ENCODE peak calls at places on chromosomes 2 and 18, in six cellular contexts. One of them, this sample, is unnamed.

GRCh38 chr2:98749053-98749450 is 18.1 kb upstream of the MGAT4A start:
- DNase-seq in GM12865: peak
- DNase-seq in dorsolateral prefrontal cortex: no peak
- DNase-seq in endodermal cell: no peak
- DNase-seq in body of pancreas: peak
- DNase-seq in HCT116: no peak
- DNase-seq in this sample: no peak

GRCh38 chr2:3654031-3654430 is 4.0 kb upstream of the ALLC start:
- DNase-seq in HCT116: no peak
- DNase-seq in GM12865: no peak
- DNase-seq in endodermal cell: no peak
- DNase-seq in dorsolateral prefrontal cortex: no peak
- DNase-seq in body of pancreas: no peak
- DNase-seq in this sample: no peak

GRCh38 chr18:35624140-35624539 is 42.6 kb downstream of the GALNT1 start:
- DNase-seq in GM12865: peak
- DNase-seq in endodermal cell: no peak
- DNase-seq in body of pancreas: no peak
- DNase-seq in dorsolateral prefrontal cortex: no peak
- DNase-seq in HCT116: no peak
- DNase-seq in this sample: no peak

GRCh38 chr2:238850096-238850495 is 2.2 kb downstream of the TWIST2 start:
- DNase-seq in body of pancreas: no peak
- DNase-seq in dorsolateral prefrontal cortex: no peak
- DNase-seq in endodermal cell: no peak
- DNase-seq in HCT116: no peak
- DNase-seq in GM12865: no peak
- DNase-seq in this sample: no peak

GRCh38 chr2:201798252-201798918 is 8.0 kb upstream of the CDK15 start:
- DNase-seq in HCT116: no peak
- DNase-seq in GM12865: no peak
- DNase-seq in dorsolateral prefrontal cortex: no peak
- DNase-seq in endodermal cell: no peak
- DNase-seq in body of pancreas: no peak
- DNase-seq in this sample: peak

GRCh38 chr2:41283079-41283765 is 764.6 kb upstream of the PKDCC start:
- DNase-seq in body of pancreas: no peak
- DNase-seq in dorsolateral prefrontal cortex: no peak
- DNase-seq in GM12865: no peak
- DNase-seq in HCT116: no peak
- DNase-seq in endodermal cell: no peak
- DNase-seq in this sample: peak

GRCh38 chr18:49285627-49286026 is 174.8 kb downstream of the DYM start:
- DNase-seq in HCT116: no peak
- DNase-seq in GM12865: no peak
- DNase-seq in dorsolateral prefrontal cortex: no peak
- DNase-seq in endodermal cell: no peak
- DNase-seq in body of pancreas: no peak
- DNase-seq in this sample: no peak

GRCh38 chr2:107320881-107321280 is 434.9 kb upstream of the ST6GAL2 start:
- DNase-seq in dorsolateral prefrontal cortex: no peak
- DNase-seq in body of pancreas: no peak
- DNase-seq in HCT116: no peak
- DNase-seq in GM12865: no peak
- DNase-seq in endodermal cell: no peak
- DNase-seq in this sample: no peak

GRCh38 chr2:64626963-64627760 is 26.6 kb downstream of the SERTAD2 start:
- DNase-seq in dorsolateral prefrontal cortex: no peak
- DNase-seq in endodermal cell: peak
- DNase-seq in body of pancreas: no peak
- DNase-seq in HCT116: no peak
- DNase-seq in GM12865: no peak
- DNase-seq in this sample: no peak

GRCh38 chr2:239835056-239835455 is 190.1 kb downstream of the NDUFA10 start:
- DNase-seq in HCT116: no peak
- DNase-seq in dorsolateral prefrontal cortex: no peak
- DNase-seq in GM12865: no peak
- DNase-seq in body of pancreas: no peak
- DNase-seq in endodermal cell: no peak
- DNase-seq in this sample: no peak

GRCh38 chr2:12539771-12540170 is 177.0 kb upstream of the TRIB2 start:
- DNase-seq in body of pancreas: no peak
- DNase-seq in GM12865: no peak
- DNase-seq in dorsolateral prefrontal cortex: no peak
- DNase-seq in endodermal cell: no peak
- DNase-seq in HCT116: no peak
- DNase-seq in this sample: no peak

GRCh38 chr2:72084584-72084976 is 63.1 kb downstream of the CYP26B1 start:
- DNase-seq in endodermal cell: no peak
- DNase-seq in GM12865: no peak
- DNase-seq in dorsolateral prefrontal cortex: no peak
- DNase-seq in body of pancreas: no peak
- DNase-seq in HCT116: no peak
- DNase-seq in this sample: no peak

GRCh38 chr18:79845164-79845563 is 47.4 kb downstream of the KCNG2 start:
- DNase-seq in HCT116: no peak
- DNase-seq in body of pancreas: no peak
- DNase-seq in dorsolateral prefrontal cortex: no peak
- DNase-seq in GM12865: no peak
- DNase-seq in endodermal cell: no peak
- DNase-seq in this sample: no peak

GRCh38 chr2:78977661-78978145 is 47.8 kb upstream of the REG3G start:
- DNase-seq in HCT116: no peak
- DNase-seq in body of pancreas: no peak
- DNase-seq in endodermal cell: no peak
- DNase-seq in GM12865: peak
- DNase-seq in dorsolateral prefrontal cortex: no peak
- DNase-seq in this sample: no peak

GRCh38 chr2:111671426-111672150 is 212.4 kb downstream of the ANAPC1 start:
- DNase-seq in endodermal cell: peak
- DNase-seq in GM12865: peak
- DNase-seq in HCT116: no peak
- DNase-seq in dorsolateral prefrontal cortex: no peak
- DNase-seq in body of pancreas: peak
- DNase-seq in this sample: no peak

GRCh38 chr2:143083636-143084035 is 45.6 kb upstream of the ARHGAP15 start:
- DNase-seq in body of pancreas: peak
- DNase-seq in HCT116: no peak
- DNase-seq in dorsolateral prefrontal cortex: no peak
- DNase-seq in endodermal cell: no peak
- DNase-seq in GM12865: no peak
- DNase-seq in this sample: peak

GRCh38 chr18:36499938-36500337 is 202.4 kb downstream of the FHOD3 start:
- DNase-seq in HCT116: no peak
- DNase-seq in endodermal cell: no peak
- DNase-seq in body of pancreas: no peak
- DNase-seq in dorsolateral prefrontal cortex: no peak
- DNase-seq in GM12865: peak
- DNase-seq in this sample: no peak

GRCh38 chr2:16613475-16613874 is 52.2 kb downstream of the CYRIA start:
- DNase-seq in endodermal cell: no peak
- DNase-seq in HCT116: no peak
- DNase-seq in dorsolateral prefrontal cortex: no peak
- DNase-seq in GM12865: peak
- DNase-seq in body of pancreas: no peak
- DNase-seq in this sample: peak

GRCh38 chr18:50099725-50100414 is 95.1 kb downstream of the MYO5B start:
- DNase-seq in body of pancreas: no peak
- DNase-seq in GM12865: peak
- DNase-seq in endodermal cell: peak
- DNase-seq in HCT116: no peak
- DNase-seq in dorsolateral prefrontal cortex: no peak
- DNase-seq in this sample: peak

GRCh38 chr2:46561731-46562450 is 82.5 kb downstream of the TMEM247 start:
- DNase-seq in dorsolateral prefrontal cortex: no peak
- DNase-seq in endodermal cell: no peak
- DNase-seq in body of pancreas: no peak
- DNase-seq in GM12865: no peak
- DNase-seq in HCT116: no peak
- DNase-seq in this sample: no peak

GRCh38 chr2:169027240-169027639 is 3.9 kb downstream of the ABCB11 start:
- DNase-seq in dorsolateral prefrontal cortex: no peak
- DNase-seq in HCT116: no peak
- DNase-seq in endodermal cell: no peak
- DNase-seq in body of pancreas: no peak
- DNase-seq in GM12865: no peak
- DNase-seq in this sample: no peak

GRCh38 chr2:46943881-46944798 is 28.5 kb upstream of the MCFD2 start:
- DNase-seq in HCT116: no peak
- DNase-seq in body of pancreas: no peak
- DNase-seq in GM12865: peak
- DNase-seq in endodermal cell: no peak
- DNase-seq in dorsolateral prefrontal cortex: no peak
- DNase-seq in this sample: no peak

GRCh38 chr2:180219471-180219870 is 212.4 kb upstream of the CWC22 start:
- DNase-seq in endodermal cell: no peak
- DNase-seq in dorsolateral prefrontal cortex: no peak
- DNase-seq in GM12865: no peak
- DNase-seq in body of pancreas: no peak
- DNase-seq in HCT116: no peak
- DNase-seq in this sample: no peak

GRCh38 chr2:172906401-172906811 is 169.2 kb upstream of the MAP3K20 start:
- DNase-seq in endodermal cell: peak
- DNase-seq in GM12865: no peak
- DNase-seq in body of pancreas: no peak
- DNase-seq in dorsolateral prefrontal cortex: no peak
- DNase-seq in HCT116: no peak
- DNase-seq in this sample: no peak

DNA sequence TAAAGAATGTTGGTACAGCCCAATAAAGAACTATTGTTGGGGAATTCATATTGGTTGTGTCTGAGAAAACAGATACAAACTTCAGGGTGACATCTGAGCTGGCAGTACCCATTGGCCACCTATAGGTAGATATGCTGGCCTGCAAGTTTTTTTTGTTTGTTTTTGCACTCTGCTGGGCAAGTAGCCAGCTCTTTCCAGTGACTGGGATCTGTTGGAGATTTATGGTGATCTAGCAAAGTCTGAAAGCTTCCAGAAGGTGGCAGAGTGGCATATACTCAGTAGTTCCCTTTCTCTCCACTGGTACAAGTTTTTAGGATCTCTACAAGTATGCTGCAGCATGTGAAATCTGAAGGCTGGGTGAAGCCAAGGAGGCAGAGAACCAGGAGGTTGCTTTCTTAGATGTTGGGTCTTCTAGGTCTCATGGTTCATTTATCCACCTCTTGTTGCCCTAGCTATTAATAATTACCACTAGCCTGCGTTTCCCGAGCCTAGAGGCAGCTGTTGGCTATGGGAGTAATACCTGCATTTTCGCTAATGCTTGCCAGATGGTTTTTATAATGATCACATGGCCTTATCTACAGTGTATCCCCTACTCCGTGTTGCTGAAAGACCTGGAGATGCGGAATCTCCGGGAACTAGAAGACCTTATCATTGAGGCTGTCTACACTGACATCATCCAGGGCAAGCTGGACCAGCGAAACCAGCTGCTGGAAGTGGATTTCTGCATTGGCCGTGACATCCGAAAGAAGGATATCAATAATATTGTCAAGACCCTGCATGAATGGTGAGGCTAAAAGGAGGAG is 9.5 kb downstream of the COPS7B start:
- DNase-seq in body of pancreas: peak
- DNase-seq in HCT116: peak
- DNase-seq in GM12865: no peak
- DNase-seq in endodermal cell: no peak
- DNase-seq in dorsolateral prefrontal cortex: no peak
- DNase-seq in this sample: peak
- TF ChIP-seq CTCF in body of pancreas: peak
- TF ChIP-seq CTCF in HCT116: peak
- TF ChIP-seq CTCF in GM12865: no peak
- TF ChIP-seq CTCF in endodermal cell: peak
- TF ChIP-seq CTCF in dorsolateral prefrontal cortex: no peak
- TF ChIP-seq CTCF in this sample: peak

GRCh38 chr2:190947711-190948251 is 66.2 kb downstream of the STAT1 start:
- DNase-seq in endodermal cell: no peak
- DNase-seq in body of pancreas: peak
- DNase-seq in dorsolateral prefrontal cortex: no peak
- DNase-seq in HCT116: peak
- DNase-seq in GM12865: peak
- DNase-seq in this sample: peak
- TF ChIP-seq CTCF in endodermal cell: no peak
- TF ChIP-seq CTCF in body of pancreas: no peak
- TF ChIP-seq CTCF in dorsolateral prefrontal cortex: no peak
- TF ChIP-seq CTCF in HCT116: peak
- TF ChIP-seq CTCF in GM12865: no peak
- TF ChIP-seq CTCF in this sample: no peak

GRCh38 chr18:74820160-74820780 is 222.6 kb downstream of the ZNF407 start:
- DNase-seq in dorsolateral prefrontal cortex: no peak
- DNase-seq in GM12865: no peak
- DNase-seq in endodermal cell: peak
- DNase-seq in HCT116: no peak
- DNase-seq in body of pancreas: no peak
- DNase-seq in this sample: no peak

GRCh38 chr18:74817576-74817975 is 219.9 kb downstream of the ZNF407 start:
- DNase-seq in GM12865: no peak
- DNase-seq in dorsolateral prefrontal cortex: no peak
- DNase-seq in HCT116: no peak
- DNase-seq in endodermal cell: no peak
- DNase-seq in body of pancreas: no peak
- DNase-seq in this sample: no peak

GRCh38 chr18:74825460-74825859 is 227.8 kb downstream of the ZNF407 start:
- DNase-seq in HCT116: no peak
- DNase-seq in dorsolateral prefrontal cortex: no peak
- DNase-seq in body of pancreas: no peak
- DNase-seq in GM12865: no peak
- DNase-seq in endodermal cell: no peak
- DNase-seq in this sample: no peak

GRCh38 chr18:74818776-74819175 is 221.1 kb downstream of the ZNF407 start:
- DNase-seq in HCT116: no peak
- DNase-seq in body of pancreas: no peak
- DNase-seq in endodermal cell: no peak
- DNase-seq in GM12865: no peak
- DNase-seq in dorsolateral prefrontal cortex: no peak
- DNase-seq in this sample: no peak

GRCh38 chr18:74819433-74820059 is 221.9 kb downstream of the ZNF407 start:
- DNase-seq in body of pancreas: no peak
- DNase-seq in HCT116: no peak
- DNase-seq in GM12865: peak
- DNase-seq in endodermal cell: peak
- DNase-seq in dorsolateral prefrontal cortex: no peak
- DNase-seq in this sample: peak
- TF ChIP-seq CTCF in body of pancreas: no peak
- TF ChIP-seq CTCF in HCT116: peak
- TF ChIP-seq CTCF in GM12865: peak
- TF ChIP-seq CTCF in endodermal cell: peak
- TF ChIP-seq CTCF in dorsolateral prefrontal cortex: peak
- TF ChIP-seq CTCF in this sample: peak

DNA sequence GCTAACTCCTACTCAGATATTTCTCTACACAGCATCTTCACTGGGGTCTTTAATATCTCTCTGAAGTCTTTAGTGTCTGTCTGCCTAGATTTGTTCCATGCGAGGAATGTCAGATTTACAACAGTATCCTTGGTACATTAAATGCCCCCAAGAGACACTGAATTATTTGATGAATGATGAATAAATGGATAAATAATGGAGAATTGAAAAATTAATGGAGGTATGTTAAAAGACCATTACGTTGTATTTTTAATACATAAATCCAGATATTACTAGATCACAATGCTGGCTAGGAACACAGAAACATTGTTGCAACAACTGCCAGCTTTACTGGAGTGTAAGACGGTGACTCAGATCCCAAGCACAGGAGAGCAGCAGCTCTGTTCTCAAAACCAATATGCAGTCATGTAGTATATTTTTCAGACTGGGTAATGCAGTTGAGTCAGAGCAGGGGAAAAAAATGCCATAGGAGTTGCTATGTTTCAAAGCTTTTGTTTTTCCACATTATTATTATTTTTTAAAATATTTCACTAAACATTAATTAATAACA is 388.0 kb upstream of the SYT4 start:
- DNase-seq in body of pancreas: no peak
- DNase-seq in GM12865: no peak
- DNase-seq in HCT116: no peak
- DNase-seq in dorsolateral prefrontal cortex: no peak
- DNase-seq in endodermal cell: no peak
- DNase-seq in this sample: peak
- TF ChIP-seq CTCF in body of pancreas: no peak
- TF ChIP-seq CTCF in GM12865: no peak
- TF ChIP-seq CTCF in HCT116: no peak
- TF ChIP-seq CTCF in dorsolateral prefrontal cortex: no peak
- TF ChIP-seq CTCF in endodermal cell: no peak
- TF ChIP-seq CTCF in this sample: no peak

This sample was measured in MCF 10A.